ENCODE peak calls at places on chromosome 19, in nine cellular contexts. One of them, this sample, is unnamed.

GRCh38 chr19:48674216-48674809 is 1.5 kb upstream of the NTN5 start:
- DNase-seq in activated CD4-positive, alpha-beta T cell treated with anti-CD3 and anti-CD28 coated beads, Interleukin-2, amount 50 U/mL, for 4 hours: no peak
- DNase-seq in midbrain: no peak
- DNase-seq in H4: no peak
- DNase-seq in neural crest cell: no peak
- DNase-seq in CD8-positive, alpha-beta T cell: no peak
- DNase-seq in mucosa of descending colon: no peak
- DNase-seq in stimulated activated CD4-positive, alpha-beta T cell treated with anti-CD3 and anti-CD28 coated beads, Interleukin-1b, Interleukin-23, amount 100 ng/mL, for 24 hours: no peak
- DNase-seq in activated naive CD4-positive, alpha-beta T cell treated with anti-CD3 and anti-CD28 coated beads, Interleukin-2, amount 50 U/mL, for 72 hours: no peak
- DNase-seq in this sample: no peak

GRCh38 chr19:39211731-39212376 is 7.8 kb upstream of the SYCN start:
- DNase-seq in activated naive CD4-positive, alpha-beta T cell treated with anti-CD3 and anti-CD28 coated beads, Interleukin-2, amount 50 U/mL, for 72 hours: no peak
- DNase-seq in neural crest cell: no peak
- DNase-seq in activated CD4-positive, alpha-beta T cell treated with anti-CD3 and anti-CD28 coated beads, Interleukin-2, amount 50 U/mL, for 4 hours: no peak
- DNase-seq in midbrain: no peak
- DNase-seq in stimulated activated CD4-positive, alpha-beta T cell treated with anti-CD3 and anti-CD28 coated beads, Interleukin-1b, Interleukin-23, amount 100 ng/mL, for 24 hours: no peak
- DNase-seq in H4: no peak
- DNase-seq in mucosa of descending colon: no peak
- DNase-seq in CD8-positive, alpha-beta T cell: no peak
- DNase-seq in this sample: peak

GRCh38 chr19:55257461-55258411 is 1.1 kb downstream of the PPP6R1 start:
- DNase-seq in activated CD4-positive, alpha-beta T cell treated with anti-CD3 and anti-CD28 coated beads, Interleukin-2, amount 50 U/mL, for 4 hours: peak
- DNase-seq in activated naive CD4-positive, alpha-beta T cell treated with anti-CD3 and anti-CD28 coated beads, Interleukin-2, amount 50 U/mL, for 72 hours: no peak
- DNase-seq in CD8-positive, alpha-beta T cell: no peak
- DNase-seq in H4: no peak
- DNase-seq in midbrain: no peak
- DNase-seq in stimulated activated CD4-positive, alpha-beta T cell treated with anti-CD3 and anti-CD28 coated beads, Interleukin-1b, Interleukin-23, amount 100 ng/mL, for 24 hours: no peak
- DNase-seq in neural crest cell: no peak
- DNase-seq in mucosa of descending colon: peak
- DNase-seq in this sample: peak

GRCh38 chr19:29687244-29687896 is 22.1 kb downstream of the PLEKHF1 start:
- DNase-seq in midbrain: no peak
- DNase-seq in CD8-positive, alpha-beta T cell: no peak
- DNase-seq in activated naive CD4-positive, alpha-beta T cell treated with anti-CD3 and anti-CD28 coated beads, Interleukin-2, amount 50 U/mL, for 72 hours: no peak
- DNase-seq in mucosa of descending colon: no peak
- DNase-seq in activated CD4-positive, alpha-beta T cell treated with anti-CD3 and anti-CD28 coated beads, Interleukin-2, amount 50 U/mL, for 4 hours: no peak
- DNase-seq in neural crest cell: no peak
- DNase-seq in stimulated activated CD4-positive, alpha-beta T cell treated with anti-CD3 and anti-CD28 coated beads, Interleukin-1b, Interleukin-23, amount 100 ng/mL, for 24 hours: no peak
- DNase-seq in H4: peak
- DNase-seq in this sample: peak

GRCh38 chr19:4748589-4748988 is 24.9 kb upstream of the DPP9 start:
- DNase-seq in CD8-positive, alpha-beta T cell: no peak
- DNase-seq in mucosa of descending colon: no peak
- DNase-seq in midbrain: no peak
- DNase-seq in neural crest cell: no peak
- DNase-seq in activated CD4-positive, alpha-beta T cell treated with anti-CD3 and anti-CD28 coated beads, Interleukin-2, amount 50 U/mL, for 4 hours: no peak
- DNase-seq in stimulated activated CD4-positive, alpha-beta T cell treated with anti-CD3 and anti-CD28 coated beads, Interleukin-1b, Interleukin-23, amount 100 ng/mL, for 24 hours: no peak
- DNase-seq in H4: no peak
- DNase-seq in activated naive CD4-positive, alpha-beta T cell treated with anti-CD3 and anti-CD28 coated beads, Interleukin-2, amount 50 U/mL, for 72 hours: no peak
- DNase-seq in this sample: no peak

GRCh38 chr19:8252922-8253589 is 43.9 kb downstream of the CERS4 start:
- DNase-seq in mucosa of descending colon: peak
- DNase-seq in neural crest cell: peak
- DNase-seq in CD8-positive, alpha-beta T cell: peak
- DNase-seq in H4: peak
- DNase-seq in activated naive CD4-positive, alpha-beta T cell treated with anti-CD3 and anti-CD28 coated beads, Interleukin-2, amount 50 U/mL, for 72 hours: peak
- DNase-seq in activated CD4-positive, alpha-beta T cell treated with anti-CD3 and anti-CD28 coated beads, Interleukin-2, amount 50 U/mL, for 4 hours: peak
- DNase-seq in midbrain: peak
- DNase-seq in stimulated activated CD4-positive, alpha-beta T cell treated with anti-CD3 and anti-CD28 coated beads, Interleukin-1b, Interleukin-23, amount 100 ng/mL, for 24 hours: peak
- DNase-seq in this sample: peak

GRCh38 chr19:4534836-4535658 is at the start of gene PLIN5:
- DNase-seq in H4: no peak
- DNase-seq in activated CD4-positive, alpha-beta T cell treated with anti-CD3 and anti-CD28 coated beads, Interleukin-2, amount 50 U/mL, for 4 hours: peak
- DNase-seq in CD8-positive, alpha-beta T cell: peak
- DNase-seq in activated naive CD4-positive, alpha-beta T cell treated with anti-CD3 and anti-CD28 coated beads, Interleukin-2, amount 50 U/mL, for 72 hours: no peak
- DNase-seq in stimulated activated CD4-positive, alpha-beta T cell treated with anti-CD3 and anti-CD28 coated beads, Interleukin-1b, Interleukin-23, amount 100 ng/mL, for 24 hours: peak
- DNase-seq in neural crest cell: peak
- DNase-seq in midbrain: peak
- DNase-seq in mucosa of descending colon: peak
- DNase-seq in this sample: peak

GRCh38 chr19:2041436-2041685 is 9.7 kb downstream of the MKNK2 start:
- DNase-seq in CD8-positive, alpha-beta T cell: no peak
- DNase-seq in activated CD4-positive, alpha-beta T cell treated with anti-CD3 and anti-CD28 coated beads, Interleukin-2, amount 50 U/mL, for 4 hours: no peak
- DNase-seq in activated naive CD4-positive, alpha-beta T cell treated with anti-CD3 and anti-CD28 coated beads, Interleukin-2, amount 50 U/mL, for 72 hours: no peak
- DNase-seq in mucosa of descending colon: no peak
- DNase-seq in H4: no peak
- DNase-seq in neural crest cell: no peak
- DNase-seq in midbrain: no peak
- DNase-seq in stimulated activated CD4-positive, alpha-beta T cell treated with anti-CD3 and anti-CD28 coated beads, Interleukin-1b, Interleukin-23, amount 100 ng/mL, for 24 hours: no peak
- DNase-seq in this sample: no peak

GRCh38 chr19:41897820-41898219 is 14.8 kb downstream of the ARHGEF1 start:
- DNase-seq in mucosa of descending colon: no peak
- DNase-seq in activated naive CD4-positive, alpha-beta T cell treated with anti-CD3 and anti-CD28 coated beads, Interleukin-2, amount 50 U/mL, for 72 hours: no peak
- DNase-seq in activated CD4-positive, alpha-beta T cell treated with anti-CD3 and anti-CD28 coated beads, Interleukin-2, amount 50 U/mL, for 4 hours: no peak
- DNase-seq in midbrain: no peak
- DNase-seq in CD8-positive, alpha-beta T cell: no peak
- DNase-seq in stimulated activated CD4-positive, alpha-beta T cell treated with anti-CD3 and anti-CD28 coated beads, Interleukin-1b, Interleukin-23, amount 100 ng/mL, for 24 hours: no peak
- DNase-seq in neural crest cell: no peak
- DNase-seq in H4: no peak
- DNase-seq in this sample: no peak

GRCh38 chr19:11651062-11651461 is 53.8 kb downstream of the ZNF627 start:
- DNase-seq in CD8-positive, alpha-beta T cell: no peak
- DNase-seq in neural crest cell: no peak
- DNase-seq in midbrain: no peak
- DNase-seq in activated naive CD4-positive, alpha-beta T cell treated with anti-CD3 and anti-CD28 coated beads, Interleukin-2, amount 50 U/mL, for 72 hours: no peak
- DNase-seq in H4: no peak
- DNase-seq in stimulated activated CD4-positive, alpha-beta T cell treated with anti-CD3 and anti-CD28 coated beads, Interleukin-1b, Interleukin-23, amount 100 ng/mL, for 24 hours: no peak
- DNase-seq in activated CD4-positive, alpha-beta T cell treated with anti-CD3 and anti-CD28 coated beads, Interleukin-2, amount 50 U/mL, for 4 hours: no peak
- DNase-seq in mucosa of descending colon: no peak
- DNase-seq in this sample: no peak

GRCh38 chr19:49896863-49897621 is at the start of gene IL4I1:
- DNase-seq in midbrain: peak
- DNase-seq in mucosa of descending colon: peak
- DNase-seq in activated CD4-positive, alpha-beta T cell treated with anti-CD3 and anti-CD28 coated beads, Interleukin-2, amount 50 U/mL, for 4 hours: peak
- DNase-seq in neural crest cell: no peak
- DNase-seq in CD8-positive, alpha-beta T cell: peak
- DNase-seq in H4: no peak
- DNase-seq in stimulated activated CD4-positive, alpha-beta T cell treated with anti-CD3 and anti-CD28 coated beads, Interleukin-1b, Interleukin-23, amount 100 ng/mL, for 24 hours: peak
- DNase-seq in activated naive CD4-positive, alpha-beta T cell treated with anti-CD3 and anti-CD28 coated beads, Interleukin-2, amount 50 U/mL, for 72 hours: peak
- DNase-seq in this sample: no peak

GRCh38 chr19:41531438-41532311 is 44.3 kb upstream of the CEACAM21 start:
- DNase-seq in H4: peak
- DNase-seq in CD8-positive, alpha-beta T cell: peak
- DNase-seq in stimulated activated CD4-positive, alpha-beta T cell treated with anti-CD3 and anti-CD28 coated beads, Interleukin-1b, Interleukin-23, amount 100 ng/mL, for 24 hours: peak
- DNase-seq in mucosa of descending colon: peak
- DNase-seq in activated naive CD4-positive, alpha-beta T cell treated with anti-CD3 and anti-CD28 coated beads, Interleukin-2, amount 50 U/mL, for 72 hours: peak
- DNase-seq in midbrain: peak
- DNase-seq in activated CD4-positive, alpha-beta T cell treated with anti-CD3 and anti-CD28 coated beads, Interleukin-2, amount 50 U/mL, for 4 hours: peak
- DNase-seq in neural crest cell: no peak
- DNase-seq in this sample: peak

GRCh38 chr19:56176881-56177280 is 1.1 kb downstream of the GALP start:
- DNase-seq in mucosa of descending colon: no peak
- DNase-seq in activated CD4-positive, alpha-beta T cell treated with anti-CD3 and anti-CD28 coated beads, Interleukin-2, amount 50 U/mL, for 4 hours: no peak
- DNase-seq in midbrain: no peak
- DNase-seq in stimulated activated CD4-positive, alpha-beta T cell treated with anti-CD3 and anti-CD28 coated beads, Interleukin-1b, Interleukin-23, amount 100 ng/mL, for 24 hours: no peak
- DNase-seq in neural crest cell: no peak
- DNase-seq in H4: no peak
- DNase-seq in activated naive CD4-positive, alpha-beta T cell treated with anti-CD3 and anti-CD28 coated beads, Interleukin-2, amount 50 U/mL, for 72 hours: no peak
- DNase-seq in CD8-positive, alpha-beta T cell: no peak
- DNase-seq in this sample: no peak

GRCh38 chr19:7970716-7971448 is 27.4 kb upstream of the TIMM44 start:
- DNase-seq in midbrain: peak
- DNase-seq in mucosa of descending colon: peak
- DNase-seq in activated naive CD4-positive, alpha-beta T cell treated with anti-CD3 and anti-CD28 coated beads, Interleukin-2, amount 50 U/mL, for 72 hours: no peak
- DNase-seq in stimulated activated CD4-positive, alpha-beta T cell treated with anti-CD3 and anti-CD28 coated beads, Interleukin-1b, Interleukin-23, amount 100 ng/mL, for 24 hours: no peak
- DNase-seq in H4: no peak
- DNase-seq in neural crest cell: peak
- DNase-seq in activated CD4-positive, alpha-beta T cell treated with anti-CD3 and anti-CD28 coated beads, Interleukin-2, amount 50 U/mL, for 4 hours: no peak
- DNase-seq in CD8-positive, alpha-beta T cell: no peak
- DNase-seq in this sample: peak

GRCh38 chr19:6065685-6066365 is 44.5 kb downstream of the RFX2 start:
- DNase-seq in mucosa of descending colon: peak
- DNase-seq in stimulated activated CD4-positive, alpha-beta T cell treated with anti-CD3 and anti-CD28 coated beads, Interleukin-1b, Interleukin-23, amount 100 ng/mL, for 24 hours: peak
- DNase-seq in H4: no peak
- DNase-seq in neural crest cell: no peak
- DNase-seq in CD8-positive, alpha-beta T cell: no peak
- DNase-seq in activated CD4-positive, alpha-beta T cell treated with anti-CD3 and anti-CD28 coated beads, Interleukin-2, amount 50 U/mL, for 4 hours: peak
- DNase-seq in midbrain: no peak
- DNase-seq in activated naive CD4-positive, alpha-beta T cell treated with anti-CD3 and anti-CD28 coated beads, Interleukin-2, amount 50 U/mL, for 72 hours: no peak
- DNase-seq in this sample: no peak

GRCh38 chr19:42198676-42199439 is 18.6 kb downstream of the DEDD2 start:
- DNase-seq in H4: no peak
- DNase-seq in midbrain: no peak
- DNase-seq in stimulated activated CD4-positive, alpha-beta T cell treated with anti-CD3 and anti-CD28 coated beads, Interleukin-1b, Interleukin-23, amount 100 ng/mL, for 24 hours: peak
- DNase-seq in mucosa of descending colon: peak
- DNase-seq in neural crest cell: no peak
- DNase-seq in activated CD4-positive, alpha-beta T cell treated with anti-CD3 and anti-CD28 coated beads, Interleukin-2, amount 50 U/mL, for 4 hours: peak
- DNase-seq in CD8-positive, alpha-beta T cell: peak
- DNase-seq in activated naive CD4-positive, alpha-beta T cell treated with anti-CD3 and anti-CD28 coated beads, Interleukin-2, amount 50 U/mL, for 72 hours: peak
- DNase-seq in this sample: no peak

GRCh38 chr19:48507911-48508439 is 3.7 kb downstream of the LMTK3 start:
- DNase-seq in activated naive CD4-positive, alpha-beta T cell treated with anti-CD3 and anti-CD28 coated beads, Interleukin-2, amount 50 U/mL, for 72 hours: no peak
- DNase-seq in mucosa of descending colon: no peak
- DNase-seq in midbrain: no peak
- DNase-seq in H4: no peak
- DNase-seq in activated CD4-positive, alpha-beta T cell treated with anti-CD3 and anti-CD28 coated beads, Interleukin-2, amount 50 U/mL, for 4 hours: no peak
- DNase-seq in CD8-positive, alpha-beta T cell: no peak
- DNase-seq in stimulated activated CD4-positive, alpha-beta T cell treated with anti-CD3 and anti-CD28 coated beads, Interleukin-1b, Interleukin-23, amount 100 ng/mL, for 24 hours: no peak
- DNase-seq in neural crest cell: no peak
- DNase-seq in this sample: no peak

GRCh38 chr19:47037766-47038165 is 10.7 kb downstream of the TMEM160 start:
- DNase-seq in mucosa of descending colon: no peak
- DNase-seq in activated CD4-positive, alpha-beta T cell treated with anti-CD3 and anti-CD28 coated beads, Interleukin-2, amount 50 U/mL, for 4 hours: no peak
- DNase-seq in neural crest cell: no peak
- DNase-seq in midbrain: no peak
- DNase-seq in activated naive CD4-positive, alpha-beta T cell treated with anti-CD3 and anti-CD28 coated beads, Interleukin-2, amount 50 U/mL, for 72 hours: no peak
- DNase-seq in H4: no peak
- DNase-seq in stimulated activated CD4-positive, alpha-beta T cell treated with anti-CD3 and anti-CD28 coated beads, Interleukin-1b, Interleukin-23, amount 100 ng/mL, for 24 hours: no peak
- DNase-seq in CD8-positive, alpha-beta T cell: no peak
- DNase-seq in this sample: no peak

GRCh38 chr19:11265785-11266236 is 3.5 kb upstream of the DOCK6 start:
- DNase-seq in midbrain: no peak
- DNase-seq in stimulated activated CD4-positive, alpha-beta T cell treated with anti-CD3 and anti-CD28 coated beads, Interleukin-1b, Interleukin-23, amount 100 ng/mL, for 24 hours: no peak
- DNase-seq in H4: no peak
- DNase-seq in activated naive CD4-positive, alpha-beta T cell treated with anti-CD3 and anti-CD28 coated beads, Interleukin-2, amount 50 U/mL, for 72 hours: no peak
- DNase-seq in neural crest cell: no peak
- DNase-seq in CD8-positive, alpha-beta T cell: no peak
- DNase-seq in activated CD4-positive, alpha-beta T cell treated with anti-CD3 and anti-CD28 coated beads, Interleukin-2, amount 50 U/mL, for 4 hours: no peak
- DNase-seq in mucosa of descending colon: peak
- DNase-seq in this sample: no peak

GRCh38 chr19:51427220-51427619 is 9.8 kb upstream of the SIGLEC10 start:
- DNase-seq in neural crest cell: no peak
- DNase-seq in H4: no peak
- DNase-seq in activated naive CD4-positive, alpha-beta T cell treated with anti-CD3 and anti-CD28 coated beads, Interleukin-2, amount 50 U/mL, for 72 hours: no peak
- DNase-seq in CD8-positive, alpha-beta T cell: no peak
- DNase-seq in activated CD4-positive, alpha-beta T cell treated with anti-CD3 and anti-CD28 coated beads, Interleukin-2, amount 50 U/mL, for 4 hours: no peak
- DNase-seq in mucosa of descending colon: no peak
- DNase-seq in midbrain: no peak
- DNase-seq in stimulated activated CD4-positive, alpha-beta T cell treated with anti-CD3 and anti-CD28 coated beads, Interleukin-1b, Interleukin-23, amount 100 ng/mL, for 24 hours: no peak
- DNase-seq in this sample: no peak

GRCh38 chr19:48413879-48414623 is 20.6 kb downstream of the GRIN2D start:
- DNase-seq in activated CD4-positive, alpha-beta T cell treated with anti-CD3 and anti-CD28 coated beads, Interleukin-2, amount 50 U/mL, for 4 hours: no peak
- DNase-seq in midbrain: no peak
- DNase-seq in mucosa of descending colon: peak
- DNase-seq in stimulated activated CD4-positive, alpha-beta T cell treated with anti-CD3 and anti-CD28 coated beads, Interleukin-1b, Interleukin-23, amount 100 ng/mL, for 24 hours: no peak
- DNase-seq in H4: no peak
- DNase-seq in CD8-positive, alpha-beta T cell: no peak
- DNase-seq in neural crest cell: no peak
- DNase-seq in activated naive CD4-positive, alpha-beta T cell treated with anti-CD3 and anti-CD28 coated beads, Interleukin-2, amount 50 U/mL, for 72 hours: no peak
- DNase-seq in this sample: no peak

GRCh38 chr19:36128392-36128736 is 11.5 kb upstream of the CAPNS1 start:
- DNase-seq in stimulated activated CD4-positive, alpha-beta T cell treated with anti-CD3 and anti-CD28 coated beads, Interleukin-1b, Interleukin-23, amount 100 ng/mL, for 24 hours: no peak
- DNase-seq in CD8-positive, alpha-beta T cell: no peak
- DNase-seq in activated naive CD4-positive, alpha-beta T cell treated with anti-CD3 and anti-CD28 coated beads, Interleukin-2, amount 50 U/mL, for 72 hours: no peak
- DNase-seq in activated CD4-positive, alpha-beta T cell treated with anti-CD3 and anti-CD28 coated beads, Interleukin-2, amount 50 U/mL, for 4 hours: no peak
- DNase-seq in midbrain: no peak
- DNase-seq in mucosa of descending colon: peak
- DNase-seq in H4: no peak
- DNase-seq in neural crest cell: no peak
- DNase-seq in this sample: no peak

GRCh38 chr19:15498910-15499309 is 9.4 kb upstream of the CYP4F22 start:
- DNase-seq in neural crest cell: no peak
- DNase-seq in mucosa of descending colon: no peak
- DNase-seq in stimulated activated CD4-positive, alpha-beta T cell treated with anti-CD3 and anti-CD28 coated beads, Interleukin-1b, Interleukin-23, amount 100 ng/mL, for 24 hours: no peak
- DNase-seq in H4: no peak
- DNase-seq in activated CD4-positive, alpha-beta T cell treated with anti-CD3 and anti-CD28 coated beads, Interleukin-2, amount 50 U/mL, for 4 hours: no peak
- DNase-seq in CD8-positive, alpha-beta T cell: no peak
- DNase-seq in midbrain: no peak
- DNase-seq in activated naive CD4-positive, alpha-beta T cell treated with anti-CD3 and anti-CD28 coated beads, Interleukin-2, amount 50 U/mL, for 72 hours: no peak
- DNase-seq in this sample: no peak

GRCh38 chr19:35268546-35269424 is at the start of gene USF2:
- DNase-seq in mucosa of descending colon: peak
- DNase-seq in stimulated activated CD4-positive, alpha-beta T cell treated with anti-CD3 and anti-CD28 coated beads, Interleukin-1b, Interleukin-23, amount 100 ng/mL, for 24 hours: peak
- DNase-seq in H4: peak
- DNase-seq in neural crest cell: peak
- DNase-seq in activated CD4-positive, alpha-beta T cell treated with anti-CD3 and anti-CD28 coated beads, Interleukin-2, amount 50 U/mL, for 4 hours: peak
- DNase-seq in activated naive CD4-positive, alpha-beta T cell treated with anti-CD3 and anti-CD28 coated beads, Interleukin-2, amount 50 U/mL, for 72 hours: peak
- DNase-seq in midbrain: peak
- DNase-seq in CD8-positive, alpha-beta T cell: no peak
- DNase-seq in this sample: peak

GRCh38 chr19:33580645-33581037 is 41.1 kb upstream of the CHST8 start:
- DNase-seq in midbrain: peak
- DNase-seq in CD8-positive, alpha-beta T cell: no peak
- DNase-seq in stimulated activated CD4-positive, alpha-beta T cell treated with anti-CD3 and anti-CD28 coated beads, Interleukin-1b, Interleukin-23, amount 100 ng/mL, for 24 hours: no peak
- DNase-seq in activated CD4-positive, alpha-beta T cell treated with anti-CD3 and anti-CD28 coated beads, Interleukin-2, amount 50 U/mL, for 4 hours: no peak
- DNase-seq in activated naive CD4-positive, alpha-beta T cell treated with anti-CD3 and anti-CD28 coated beads, Interleukin-2, amount 50 U/mL, for 72 hours: no peak
- DNase-seq in H4: no peak
- DNase-seq in mucosa of descending colon: no peak
- DNase-seq in neural crest cell: peak
- DNase-seq in this sample: no peak

GRCh38 chr19:11295665-11296245 is at the start of gene TSPAN16:
- DNase-seq in activated CD4-positive, alpha-beta T cell treated with anti-CD3 and anti-CD28 coated beads, Interleukin-2, amount 50 U/mL, for 4 hours: no peak
- DNase-seq in CD8-positive, alpha-beta T cell: no peak
- DNase-seq in stimulated activated CD4-positive, alpha-beta T cell treated with anti-CD3 and anti-CD28 coated beads, Interleukin-1b, Interleukin-23, amount 100 ng/mL, for 24 hours: no peak
- DNase-seq in activated naive CD4-positive, alpha-beta T cell treated with anti-CD3 and anti-CD28 coated beads, Interleukin-2, amount 50 U/mL, for 72 hours: no peak
- DNase-seq in H4: no peak
- DNase-seq in mucosa of descending colon: peak
- DNase-seq in neural crest cell: no peak
- DNase-seq in midbrain: no peak
- DNase-seq in this sample: no peak

This sample was measured in brain microvascular endothelial cell.